ENCODE peak calls at places on chromosome 7, in six cellular contexts. C, V, Y, U, X and Z are unnamed samples.

GRCh38 chr7:1549357-1550004 is 6.5 kb downstream of the TMEM184A start:
- DNase-seq in C (no peak), V (no peak), Y (no peak), U (no peak), X (no peak), Z (no peak)

GRCh38 chr7:150876817-150877526 is 24.7 kb downstream of the AOC1 start:
- DNase-seq in C (peak), V (peak), Y (peak), U (peak), X (peak), Z (peak)

GRCh38 chr7:157515342-157516041 is 178.7 kb downstream of the DNAJB6 start:
- DNase-seq in C (no peak), V (no peak), Y (no peak), U (no peak), X (no peak), Z (no peak)

GRCh38 chr7:147276783-147277370 is 1160.3 kb downstream of the CNTNAP2 start:
- DNase-seq in C (no peak), V (no peak), Y (no peak), U (no peak), X (no peak), Z (peak)

GRCh38 chr7:81715984-81716588 is 53.8 kb downstream of the HGF start:
- DNase-seq in C (peak), V (peak), Y (no peak), U (no peak), X (peak), Z (peak)

GRCh38 chr7:50069613-50070012 is 23.4 kb downstream of the ZPBP start:
- DNase-seq in C (no peak), V (peak), Y (no peak), U (peak), X (peak), Z (no peak)

GRCh38 chr7:27689045-27689877 is 26.6 kb upstream of the HIBADH start:
- DNase-seq in C (peak), V (no peak), Y (peak), U (no peak), X (peak), Z (no peak)

GRCh38 chr7:72053273-72053672 is 358.9 kb downstream of the CALN1 start:
- DNase-seq in C (no peak), V (no peak), Y (no peak), U (no peak), X (no peak), Z (no peak)

GRCh38 chr7:128863433-128863989 is 855 bp downstream of the ATP6V1F start:
- DNase-seq in C (peak), V (peak), Y (peak), U (peak), X (peak), Z (peak)

GRCh38 chr7:68207676-68208075 is 1211.0 kb downstream of the TYW1 start:
- DNase-seq in C (no peak), V (no peak), Y (no peak), U (no peak), X (no peak), Z (no peak)

GRCh38 chr7:150390206-150390605 is 11.1 kb downstream of the ZNF775 start:
- DNase-seq in C (peak), V (no peak), Y (no peak), U (no peak), X (peak), Z (no peak)

GRCh38 chr7:50940621-50941020 is 157.9 kb upstream of the GRB10 start:
- DNase-seq in C (no peak), V (peak), Y (no peak), U (no peak), X (peak), Z (no peak)

GRCh38 chr7:29126804-29127203 is 19.5 kb downstream of the CPVL start:
- DNase-seq in C (no peak), V (no peak), Y (no peak), U (no peak), X (no peak), Z (no peak)

GRCh38 chr7:108492742-108493141 is 33.2 kb downstream of the PNPLA8 start:
- DNase-seq in C (no peak), V (no peak), Y (no peak), U (no peak), X (no peak), Z (no peak)

GRCh38 chr7:7719235-7719634 is 828 bp upstream of the RPA3 start:
- DNase-seq in C (peak), V (peak), Y (peak), U (peak), X (peak), Z (peak)

GRCh38 chr7:155213385-155213784 is 84.3 kb upstream of the INSIG1 start:
- DNase-seq in C (peak), V (peak), Y (no peak), U (no peak), X (no peak), Z (no peak)

GRCh38 chr7:144820557-144820956 is 15.3 kb downstream of the TPK1 start:
- DNase-seq in C (no peak), V (no peak), Y (no peak), U (peak), X (no peak), Z (no peak)

GRCh38 chr7:40701836-40702551 is 567.2 kb downstream of the SUGCT start:
- DNase-seq in C (no peak), V (no peak), Y (no peak), U (no peak), X (no peak), Z (no peak)

GRCh38 chr7:44378744-44379143 is 53.4 kb upstream of the CAMK2B start:
- DNase-seq in C (peak), V (peak), Y (no peak), U (no peak), X (peak), Z (no peak)

GRCh38 chr7:6651866-6652445 is 14.8 kb downstream of the ZNF316 start:
- DNase-seq in C (no peak), V (no peak), Y (no peak), U (no peak), X (no peak), Z (no peak)

GRCh38 chr7:70355591-70356323 is 757.5 kb downstream of the AUTS2 start:
- DNase-seq in C (no peak), V (peak), Y (no peak), U (no peak), X (no peak), Z (peak)

GRCh38 chr7:39733881-39734571 is 110.7 kb downstream of the RALA start:
- DNase-seq in C (peak), V (peak), Y (no peak), U (peak), X (peak), Z (no peak)

GRCh38 chr7:99975782-99976521 is at the start of gene AZGP1:
- DNase-seq in C (peak), V (no peak), Y (peak), U (no peak), X (peak), Z (no peak)

GRCh38 chr7:103347507-103348267 is at the start of gene PSMC2:
- DNase-seq in C (peak), V (peak), Y (peak), U (peak), X (peak), Z (peak)

GRCh38 chr7:108570146-108570755 is 577 bp downstream of the DNAJB9 start:
- DNase-seq in C (peak), V (peak), Y (peak), U (peak), X (peak), Z (peak)

GRCh38 chr7:105896407-105896842 is 20.0 kb upstream of the ATXN7L1 start:
- DNase-seq in C (no peak), V (no peak), Y (peak), U (no peak), X (no peak), Z (peak)

GRCh38 chr7:8762803-8763202 is 329.4 kb downstream of the NXPH1 start:
- DNase-seq in C (no peak), V (no peak), Y (no peak), U (no peak), X (no peak), Z (no peak)

GRCh38 chr7:80458822-80459725 is 52.8 kb downstream of the GNAT3 start:
- DNase-seq in C (no peak), V (no peak), Y (no peak), U (no peak), X (no peak), Z (no peak)

GRCh38 chr7:149849174-149849573 is 11.0 kb downstream of the ZNF862 start:
- DNase-seq in C (no peak), V (no peak), Y (no peak), U (no peak), X (no peak), Z (no peak)

GRCh38 chr7:19665399-19666008 is 43.3 kb downstream of the POLR1F start:
- DNase-seq in C (peak), V (peak), Y (no peak), U (no peak), X (peak), Z (peak)

GRCh38 chr7:149027560-149028345 is 552 bp downstream of the PDIA4 start:
- DNase-seq in C (peak), V (peak), Y (peak), U (no peak), X (peak), Z (peak)

GRCh38 chr7:51154201-51154600 is 162.4 kb downstream of the COBL start:
- DNase-seq in C (no peak), V (no peak), Y (no peak), U (no peak), X (no peak), Z (no peak)

GRCh38 chr7:116955801-116956514 is 2.7 kb downstream of the ST7 start:
- DNase-seq in C (no peak), V (peak), Y (no peak), U (no peak), X (no peak), Z (no peak)

GRCh38 chr7:96416599-96416998 is 94.7 kb upstream of the SLC25A13 start:
- DNase-seq in C (no peak), V (no peak), Y (no peak), U (no peak), X (no peak), Z (no peak)